ENCODE peak calls at places on chromosome 18, in five cellular contexts. T is coronary artery, D is mesothelial cell of epicardium, W is fibroblast of lung, U is kidney. Y is an unnamed sample.

GRCh38 chr18:23238152-23238531 is 102.9 kb downstream of the CABLES1 start:
- DNase-seq in T (peak; percentile 87), D (no peak), W (peak; percentile 92), U (no peak), Y (no peak)

GRCh38 chr18:71665131-71665530 is 879.0 kb downstream of the CBLN2 start:
- DNase-seq in T (no peak), D (no peak), W (peak; percentile 76), U (no peak), Y (no peak)

GRCh38 chr18:70273021-70273420 is 15.8 kb upstream of the SOCS6 start:
- DNase-seq in T (no peak), D (no peak), W (no peak), U (no peak), Y (no peak)

GRCh38 chr18:63320041-63320689 is 596 bp upstream of the BCL2 start:
- DNase-seq in T (peak; percentile 91), D (peak; percentile 74), W (peak; percentile 78), U (peak; percentile 94), Y (peak; percentile 51)

GRCh38 chr18:67239826-67240225 is 276.7 kb downstream of the DSEL start:
- DNase-seq in T (no peak), D (no peak), W (no peak), U (no peak), Y (no peak)

GRCh38 chr18:40179647-40180175 is 1775.3 kb upstream of the PIK3C3 start:
- DNase-seq in T (no peak), D (no peak), W (peak; percentile 4), U (no peak), Y (no peak)

GRCh38 chr18:12963069-12963468 is 15.3 kb downstream of the SEH1L start:
- DNase-seq in T (no peak), D (no peak), W (no peak), U (no peak), Y (no peak)

GRCh38 chr18:32258148-32258547 is 68.3 kb downstream of the MEP1B start:
- DNase-seq in T (no peak), D (no peak), W (no peak), U (no peak), Y (no peak)

GRCh38 chr18:55790296-55790695 is 202.3 kb upstream of the TCF4 start:
- DNase-seq in T (no peak), D (no peak), W (peak; percentile 97), U (no peak), Y (no peak)

GRCh38 chr18:23972416-23972815 is 42.1 kb upstream of the TTC39C start:
- DNase-seq in T (no peak), D (no peak), W (peak; percentile 33), U (no peak), Y (no peak)

GRCh38 chr18:63975632-63976031 is 5.8 kb downstream of the SERPINB8 start:
- DNase-seq in T (no peak), D (no peak), W (no peak), U (no peak), Y (no peak)

GRCh38 chr18:23438608-23439366 is 14.3 kb upstream of the RIOK3 start:
- DNase-seq in T (no peak), D (no peak), W (no peak), U (no peak), Y (no peak)

GRCh38 chr18:49747876-49748275 is 65.5 kb downstream of the ACAA2 start:
- DNase-seq in T (no peak), D (peak; percentile 13), W (peak; percentile 47), U (no peak), Y (no peak)

GRCh38 chr18:44743626-44744025 is 62.9 kb downstream of the SETBP1 start:
- DNase-seq in T (no peak), D (no peak), W (no peak), U (no peak), Y (no peak)

GRCh38 chr18:6406075-6406909 is 8.4 kb downstream of the L3MBTL4 start:
- DNase-seq in T (no peak), D (no peak), W (peak; percentile 7), U (no peak), Y (no peak)

GRCh38 chr18:61946449-61946848 is 53.6 kb upstream of the RNF152 start:
- DNase-seq in T (no peak), D (no peak), W (peak; percentile 89), U (no peak), Y (no peak)

GRCh38 chr18:58533771-58534170 is 95.1 kb downstream of the ALPK2 start:
- DNase-seq in T (no peak), D (no peak), W (no peak), U (no peak), Y (no peak)

GRCh38 chr18:10245517-10246175 is 208.8 kb upstream of the APCDD1 start:
- DNase-seq in T (no peak), D (no peak), W (no peak), U (no peak), Y (no peak)
- TF ChIP-seq CTCF in T (no peak), D (no peak), W (no peak), U (no peak), Y (no peak)

DNA sequence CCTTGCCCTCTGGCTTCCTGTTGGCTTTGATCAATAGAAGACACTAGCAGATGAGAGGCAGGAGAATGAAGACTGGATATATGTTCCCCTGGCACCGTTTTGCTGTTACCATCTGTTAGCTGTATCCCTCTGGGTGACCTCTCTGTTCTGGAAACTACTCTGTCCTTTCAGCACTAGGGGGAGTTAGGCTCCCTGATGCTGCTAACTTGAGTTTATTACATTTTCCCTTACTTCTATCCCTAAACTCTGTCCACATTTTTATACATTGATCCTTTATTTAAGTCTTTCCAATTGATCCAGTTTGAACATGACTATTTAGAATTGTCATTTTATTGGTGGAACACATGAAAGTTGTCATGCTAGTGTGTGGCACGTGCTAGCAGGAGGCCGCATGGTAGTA is 1014.3 kb upstream of the CDH2 start:
- DNase-seq in T (no peak), D (no peak), W (peak; percentile 19), U (no peak), Y (no peak)
- TF ChIP-seq CTCF in T (no peak), D (no peak), W (peak; percentile 58), U (peak; percentile 5), Y (peak; percentile 34)

GRCh38 chr18:60413944-60414547 is 41.5 kb upstream of the MC4R start:
- DNase-seq in T (no peak), D (no peak), W (peak; percentile 3), U (no peak), Y (no peak)

DNA sequence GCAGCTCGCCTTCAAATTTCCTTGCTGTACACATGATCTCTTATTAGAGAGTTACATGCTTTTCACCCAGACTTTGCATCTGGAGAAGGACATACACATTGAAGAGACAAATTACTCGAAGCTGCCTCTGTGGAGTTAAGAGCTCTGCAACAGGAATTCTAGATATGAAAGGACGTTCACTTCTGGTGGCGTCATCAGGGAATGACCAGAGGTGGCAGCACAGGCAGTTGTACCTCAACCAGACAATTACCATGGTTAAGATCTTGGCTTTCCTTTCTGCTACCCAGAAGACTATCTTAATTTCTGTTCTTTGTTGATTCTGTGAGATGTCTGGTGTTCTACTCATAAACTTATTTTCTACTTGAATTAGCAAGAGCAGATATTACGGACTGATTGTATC is 39.1 kb upstream of the MC4R start:
- DNase-seq in T (no peak), D (no peak), W (no peak), U (no peak), Y (no peak)
- TF ChIP-seq CTCF in T (no peak), D (no peak), W (no peak), U (no peak), Y (peak; percentile 25)

GRCh38 chr18:8988262-8988871 is 114.1 kb upstream of the NDUFV2 start:
- DNase-seq in T (no peak), D (peak; percentile 63), W (peak; percentile 59), U (no peak), Y (peak; percentile 54)
- TF ChIP-seq CTCF in T (peak; percentile 56), D (peak; percentile 40), W (peak; percentile 90), U (peak; percentile 87), Y (peak; percentile 85)

DNA sequence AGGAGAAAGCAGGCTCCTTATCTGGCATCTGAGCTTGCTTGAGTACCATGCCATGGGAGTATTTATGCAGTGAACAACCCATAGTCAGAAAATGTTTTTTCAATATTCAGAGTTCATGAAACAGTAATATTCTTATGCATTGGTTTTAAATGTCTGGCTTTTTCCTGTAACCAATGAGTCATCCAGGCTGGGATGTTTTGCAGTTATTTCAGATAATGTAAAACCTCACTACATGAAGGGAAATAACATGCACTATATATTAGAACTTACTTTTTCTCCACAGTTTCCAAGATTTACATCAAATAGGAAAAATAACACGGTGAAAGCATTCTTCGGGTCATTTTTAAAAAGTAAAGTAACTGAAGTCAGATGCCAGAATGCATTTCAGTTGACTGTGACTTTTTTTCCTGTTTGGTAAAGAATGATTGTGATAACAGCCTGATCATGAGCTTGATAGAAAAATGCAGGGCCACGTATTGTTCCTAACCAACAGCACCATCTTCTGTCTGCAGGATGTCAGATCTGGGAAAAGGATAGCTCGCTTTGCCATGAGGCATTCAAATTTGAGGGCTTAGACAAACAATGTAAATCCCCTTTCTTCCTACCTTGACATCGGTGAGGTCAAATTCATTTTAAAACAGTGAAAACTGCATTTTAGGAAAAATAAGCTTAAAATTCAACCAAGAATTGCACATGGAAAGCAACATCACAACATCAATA is 152.8 kb downstream of the DSC3 start:
- DNase-seq in T (no peak), D (no peak), W (peak; percentile 23), U (no peak), Y (no peak)
- TF ChIP-seq CTCF in T (no peak), D (no peak), W (no peak), U (no peak), Y (peak; percentile 54)

Y was measured in progenitor cell of endocrine pancreas.